ENCODE peak calls at places on chromosome 20, in nine cellular contexts. X is CD8-positive, alpha-beta T cell; Q is heart right ventricle; T is heart left ventricle; N is stomach; G is left lung; V is HCT116; W is A549; D is GM23248. I is an unnamed sample.

GRCh38 chr20:39070484-39071231 is 108.5 kb downstream of the DHX35 start:
- DNase-seq in Q (no peak), N (no peak), W (no peak), T (no peak), X (no peak), V (peak; percentile 23), D (peak; percentile 92), G (no peak), I (no peak)

GRCh38 chr20:57387463-57387862 is 3.7 kb upstream of the RBM38 start:
- DNase-seq in T (no peak), D (no peak), G (peak; percentile 54), V (no peak), N (no peak), X (no peak), W (no peak), Q (no peak), I (peak; percentile 34)

GRCh38 chr20:931401-931800 is 15.3 kb upstream of the ANGPT4 start:
- DNase-seq in G (no peak), V (peak; percentile 31), N (no peak), D (no peak), X (no peak), W (no peak), Q (no peak), T (no peak), I (no peak)

GRCh38 chr20:11890331-11891080 is 27.2 kb upstream of the BTBD3 start:
- DNase-seq in V (peak; percentile 78), G (peak; percentile 95), Q (peak; percentile 92), N (peak; percentile 91), D (peak; percentile 91), W (peak; percentile 87), T (peak; percentile 95), X (no peak), I (peak; percentile 91)

GRCh38 chr20:8542115-8542486 is 410.0 kb downstream of the PLCB1 start:
- DNase-seq in X (no peak), T (no peak), W (no peak), V (no peak), G (no peak), Q (no peak), N (no peak), D (no peak), I (no peak)

GRCh38 chr20:15945301-15945700 is 627.9 kb downstream of the KIF16B start:
- DNase-seq in V (no peak), W (no peak), Q (no peak), X (no peak), D (no peak), G (no peak), N (no peak), T (no peak), I (no peak)

GRCh38 chr20:35551485-35551884 is 9.6 kb downstream of the ERGIC3 start:
- DNase-seq in Q (no peak), D (no peak), X (no peak), W (no peak), N (no peak), T (no peak), G (no peak), V (no peak), I (peak; percentile 45)

GRCh38 chr20:36070451-36070850 is 84.1 kb upstream of the EPB41L1 start:
- DNase-seq in V (no peak), X (no peak), T (no peak), D (no peak), Q (no peak), W (no peak), G (no peak), N (no peak), I (no peak)

GRCh38 chr20:11274137-11274536 is 600.3 kb upstream of the JAG1 start:
- DNase-seq in X (no peak), D (peak; percentile 74), G (no peak), Q (no peak), N (no peak), T (no peak), V (peak; percentile 52), W (peak; percentile 90), I (no peak)

GRCh38 chr20:57092112-57092899 is 174.1 kb downstream of the BMP7 start:
- DNase-seq in T (peak; percentile 52), X (peak; percentile 18), W (peak; percentile 71), D (peak; percentile 77), V (peak; percentile 44), G (peak; percentile 85), Q (peak; percentile 65), N (peak; percentile 64), I (peak; percentile 69)

GRCh38 chr20:52191132-52191435 is 495 bp downstream of the ZFP64 start:
- DNase-seq in G (no peak), W (peak; percentile 28), T (peak; percentile 31), D (no peak), V (no peak), N (no peak), X (no peak), Q (no peak), I (no peak)

GRCh38 chr20:24781061-24781980 is 167.7 kb upstream of the CST7 start:
- DNase-seq in T (no peak), N (no peak), V (no peak), G (no peak), D (peak; percentile 77), X (no peak), Q (no peak), W (peak; percentile 40), I (no peak)

GRCh38 chr20:33515569-33516216 is 25.8 kb downstream of the CBFA2T2 start:
- DNase-seq in N (no peak), V (no peak), X (no peak), G (no peak), W (no peak), Q (no peak), T (no peak), D (no peak), I (no peak)

GRCh38 chr20:10430000-10430466 is 4.0 kb downstream of the MKKS start:
- DNase-seq in W (peak; percentile 40), T (no peak), Q (no peak), G (no peak), X (no peak), N (no peak), D (peak; percentile 68), V (no peak), I (no peak)

GRCh38 chr20:45014671-45015415 is 48.5 kb downstream of the STK4 start:
- DNase-seq in X (no peak), T (no peak), Q (no peak), N (no peak), W (no peak), V (no peak), D (peak; percentile 78), G (no peak), I (no peak)

GRCh38 chr20:31695849-31696804 is 26.5 kb downstream of the BCL2L1 start:
- DNase-seq in N (no peak), W (peak; percentile 85), Q (no peak), V (peak; percentile 84), G (no peak), D (peak; percentile 76), T (peak; percentile 68), X (no peak), I (peak; percentile 77)

GRCh38 chr20:25553819-25554296 is 31.5 kb downstream of the NINL start:
- DNase-seq in N (no peak), Q (no peak), W (no peak), V (no peak), T (no peak), D (peak; percentile 61), X (no peak), G (no peak), I (no peak)

GRCh38 chr20:3461911-3462677 is 8.7 kb upstream of the ATRN start:
- DNase-seq in W (no peak), Q (no peak), T (no peak), G (no peak), D (no peak), N (peak; percentile 49), X (no peak), V (no peak), I (no peak)

GRCh38 chr20:3459881-3460307 is 10.9 kb upstream of the ATRN start:
- DNase-seq in D (no peak), W (no peak), N (peak; percentile 79), X (no peak), T (peak; percentile 29), G (no peak), V (no peak), Q (no peak), I (no peak)

GRCh38 chr20:3465301-3465700 is 5.5 kb upstream of the ATRN start:
- DNase-seq in Q (no peak), N (no peak), X (no peak), W (no peak), G (no peak), T (no peak), V (no peak), D (no peak), I (no peak)

GRCh38 chr20:3464166-3464565 is 6.7 kb upstream of the ATRN start:
- DNase-seq in N (no peak), G (no peak), D (no peak), X (no peak), T (no peak), V (no peak), Q (no peak), W (no peak), I (no peak)

DNA sequence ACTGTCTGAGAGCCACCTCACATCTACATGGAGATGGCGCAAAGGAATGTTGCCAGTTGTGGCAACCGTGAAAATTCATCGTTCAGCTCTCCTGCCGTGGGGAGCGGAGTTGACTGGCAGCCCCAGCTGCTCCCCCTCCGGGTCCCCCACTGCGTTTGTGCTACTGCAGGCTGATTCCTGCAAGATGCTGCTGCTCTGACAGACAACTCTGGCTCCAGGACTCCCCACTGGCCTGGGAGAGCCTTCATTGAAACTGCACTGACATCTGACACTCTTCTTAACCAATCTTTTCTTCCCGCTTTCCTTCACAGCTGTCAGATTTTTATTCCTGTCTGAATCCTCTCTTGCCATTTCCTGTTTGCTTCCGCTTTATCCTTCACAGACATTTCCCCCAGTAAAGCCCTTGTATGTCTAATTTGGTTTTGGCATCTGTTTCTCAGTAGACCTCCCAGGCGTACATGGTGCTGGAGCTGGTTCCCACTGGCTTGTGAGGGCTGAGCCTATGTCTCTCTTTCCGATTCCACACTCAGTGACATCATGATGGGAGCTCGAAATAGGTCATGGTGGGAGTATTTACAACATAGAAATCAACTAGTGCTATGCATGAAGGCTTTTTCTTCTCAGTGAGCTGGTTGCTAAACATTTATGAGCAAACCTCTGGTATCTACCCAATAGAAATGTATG is 9.5 kb upstream of the ATRN start:
- DNase-seq in N (no peak), X (no peak), W (no peak), T (no peak), G (no peak), V (no peak), D (peak; percentile 49), Q (no peak), I (no peak)
- H3K4me3 ChIP-seq in N (no peak overlapping the region), X (no peak overlapping the region), W (no peak overlapping the region), T (no peak overlapping the region), G (no peak overlapping the region), V (no peak overlapping the region), D (no peak overlapping the region), Q (no peak overlapping the region), I (no peak overlapping the region)

GRCh38 chr20:62245911-62246280 is 7.6 kb downstream of the OSBPL2 start:
- DNase-seq in W (no peak), V (no peak), N (no peak), Q (no peak), D (no peak), X (no peak), G (peak; percentile 68), T (no peak), I (no peak)
- H3K4me1 ChIP-seq in W (no peaks in the 10 kb centered on the region), V (no peaks in the 10 kb centered on the region), N (peaks cover 18% of the 10 kb centered on the region), Q (peaks cover 16% of the 10 kb centered on the region), D (no peaks in the 10 kb centered on the region), X (peaks cover 8% of the 10 kb centered on the region), G (no peaks in the 10 kb centered on the region), T (peaks cover 75% of the 10 kb centered on the region), I (peaks cover 65% of the 10 kb centered on the region)

GRCh38 chr20:3224681-3225421 is 14.1 kb downstream of the SLC4A11 start:
- DNase-seq in X (no peak), Q (no peak), N (no peak), G (no peak), V (no peak), W (no peak), T (no peak), D (no peak), I (no peak)
- H3K27ac ChIP-seq in X (no peak overlapping the region), Q (no peak overlapping the region), N (no peak overlapping the region), G (no peak overlapping the region), V (no peak overlapping the region), W (peak overlapping the region; percentile 76), T (no peak overlapping the region), D (no peak overlapping the region), I (peak overlapping the region; percentile 74)

GRCh38 chr20:63496404-63497120 is 2.3 kb downstream of the EEF1A2 start:
- DNase-seq in Q (no peak), N (no peak), T (no peak), V (no peak), W (no peak), D (no peak), G (peak; percentile 72), X (no peak), I (no peak)
- H3K4me3 ChIP-seq in Q (peak overlapping the region; percentile 47), N (peak overlapping the region; percentile 43), T (peak overlapping the region; percentile 64), V (no peak overlapping the region), W (no peak overlapping the region), D (peak overlapping the region; percentile 41), G (peak overlapping the region; percentile 17), X (peak overlapping the region; percentile 18), I (peak overlapping the region; percentile 75)

I was measured in psoas muscle.